ENCODE peak calls at places on chromosomes 3 and 15, in six cellular contexts. One of them, this sample, is unnamed.

GRCh38 chr3:109685084-109686079 is 348.0 kb upstream of the DPPA4 start:
- DNase-seq in fibroblast of mammary gland: peak
- DNase-seq in gastrocnemius medialis: peak
- DNase-seq in heart right ventricle: peak
- DNase-seq in colonic mucosa: peak
- DNase-seq in fibroblast of the aortic adventitia: peak
- DNase-seq in this sample: peak

GRCh38 chr15:62847900-62848489 is 194.6 kb upstream of the TPM1 start:
- DNase-seq in fibroblast of mammary gland: peak
- DNase-seq in gastrocnemius medialis: peak
- DNase-seq in heart right ventricle: peak
- DNase-seq in colonic mucosa: peak
- DNase-seq in fibroblast of the aortic adventitia: peak
- DNase-seq in this sample: peak

GRCh38 chr15:74610302-74610951 is 5.2 kb upstream of the CLK3 start:
- DNase-seq in fibroblast of mammary gland: no peak
- DNase-seq in gastrocnemius medialis: no peak
- DNase-seq in heart right ventricle: peak
- DNase-seq in colonic mucosa: no peak
- DNase-seq in fibroblast of the aortic adventitia: no peak
- DNase-seq in this sample: no peak

GRCh38 chr15:89745131-89745530 is 5.9 kb downstream of the MESP1 start:
- DNase-seq in fibroblast of mammary gland: no peak
- DNase-seq in gastrocnemius medialis: no peak
- DNase-seq in heart right ventricle: no peak
- DNase-seq in colonic mucosa: no peak
- DNase-seq in fibroblast of the aortic adventitia: no peak
- DNase-seq in this sample: no peak

GRCh38 chr3:32685604-32686185 is 707 bp downstream of the CNOT10 start:
- DNase-seq in fibroblast of mammary gland: peak
- DNase-seq in gastrocnemius medialis: no peak
- DNase-seq in heart right ventricle: no peak
- DNase-seq in colonic mucosa: no peak
- DNase-seq in fibroblast of the aortic adventitia: peak
- DNase-seq in this sample: peak

GRCh38 chr3:63228677-63229076 is 49.4 kb upstream of the SYNPR start:
- DNase-seq in fibroblast of mammary gland: peak
- DNase-seq in gastrocnemius medialis: no peak
- DNase-seq in heart right ventricle: no peak
- DNase-seq in colonic mucosa: peak
- DNase-seq in fibroblast of the aortic adventitia: peak
- DNase-seq in this sample: peak

GRCh38 chr3:32703491-32703968 is 18.5 kb downstream of the CNOT10 start:
- DNase-seq in fibroblast of mammary gland: no peak
- DNase-seq in gastrocnemius medialis: no peak
- DNase-seq in heart right ventricle: no peak
- DNase-seq in colonic mucosa: no peak
- DNase-seq in fibroblast of the aortic adventitia: peak
- DNase-seq in this sample: no peak

GRCh38 chr15:67779160-67780111 is 45.9 kb upstream of the SKOR1 start:
- DNase-seq in fibroblast of mammary gland: no peak
- DNase-seq in gastrocnemius medialis: no peak
- DNase-seq in heart right ventricle: no peak
- DNase-seq in colonic mucosa: no peak
- DNase-seq in fibroblast of the aortic adventitia: no peak
- DNase-seq in this sample: no peak

GRCh38 chr3:2923390-2923789 is 186.8 kb downstream of the IL5RA start:
- DNase-seq in fibroblast of mammary gland: no peak
- DNase-seq in gastrocnemius medialis: no peak
- DNase-seq in heart right ventricle: no peak
- DNase-seq in colonic mucosa: no peak
- DNase-seq in fibroblast of the aortic adventitia: no peak
- DNase-seq in this sample: peak

GRCh38 chr3:38542401-38543298 is 46.5 kb downstream of the EXOG start:
- DNase-seq in fibroblast of mammary gland: no peak
- DNase-seq in gastrocnemius medialis: peak
- DNase-seq in heart right ventricle: no peak
- DNase-seq in colonic mucosa: no peak
- DNase-seq in fibroblast of the aortic adventitia: no peak
- DNase-seq in this sample: no peak

GRCh38 chr3:14358426-14359211 is 43.8 kb upstream of the SLC6A6 start:
- DNase-seq in fibroblast of mammary gland: peak
- DNase-seq in gastrocnemius medialis: no peak
- DNase-seq in heart right ventricle: peak
- DNase-seq in colonic mucosa: peak
- DNase-seq in fibroblast of the aortic adventitia: peak
- DNase-seq in this sample: no peak

GRCh38 chr15:35282965-35283496 is 197.9 kb upstream of the NANOGP8 start:
- DNase-seq in fibroblast of mammary gland: no peak
- DNase-seq in gastrocnemius medialis: no peak
- DNase-seq in heart right ventricle: no peak
- DNase-seq in colonic mucosa: no peak
- DNase-seq in fibroblast of the aortic adventitia: no peak
- DNase-seq in this sample: no peak

GRCh38 chr3:55750525-55750924 is 263.4 kb upstream of the WNT5A start:
- DNase-seq in fibroblast of mammary gland: peak
- DNase-seq in gastrocnemius medialis: no peak
- DNase-seq in heart right ventricle: no peak
- DNase-seq in colonic mucosa: peak
- DNase-seq in fibroblast of the aortic adventitia: no peak
- DNase-seq in this sample: peak

GRCh38 chr3:45814322-45814721 is 18.0 kb upstream of the SLC6A20 start:
- DNase-seq in fibroblast of mammary gland: no peak
- DNase-seq in gastrocnemius medialis: no peak
- DNase-seq in heart right ventricle: no peak
- DNase-seq in colonic mucosa: no peak
- DNase-seq in fibroblast of the aortic adventitia: no peak
- DNase-seq in this sample: no peak

GRCh38 chr3:105385868-105386508 is 19.3 kb downstream of the ALCAM start:
- DNase-seq in fibroblast of mammary gland: no peak
- DNase-seq in gastrocnemius medialis: no peak
- DNase-seq in heart right ventricle: no peak
- DNase-seq in colonic mucosa: no peak
- DNase-seq in fibroblast of the aortic adventitia: peak
- DNase-seq in this sample: no peak

GRCh38 chr15:66865622-66866611 is 163.9 kb downstream of the SMAD6 start:
- DNase-seq in fibroblast of mammary gland: no peak
- DNase-seq in gastrocnemius medialis: no peak
- DNase-seq in heart right ventricle: no peak
- DNase-seq in colonic mucosa: peak
- DNase-seq in fibroblast of the aortic adventitia: no peak
- DNase-seq in this sample: no peak

GRCh38 chr3:33642806-33643205 is 75.2 kb downstream of the CLASP2 start:
- DNase-seq in fibroblast of mammary gland: no peak
- DNase-seq in gastrocnemius medialis: no peak
- DNase-seq in heart right ventricle: no peak
- DNase-seq in colonic mucosa: no peak
- DNase-seq in fibroblast of the aortic adventitia: no peak
- DNase-seq in this sample: no peak

GRCh38 chr15:38325290-38325990 is 72.8 kb downstream of the SPRED1 start:
- DNase-seq in fibroblast of mammary gland: no peak
- DNase-seq in gastrocnemius medialis: no peak
- DNase-seq in heart right ventricle: no peak
- DNase-seq in colonic mucosa: no peak
- DNase-seq in fibroblast of the aortic adventitia: peak
- DNase-seq in this sample: peak

GRCh38 chr3:4718179-4718736 is 225.1 kb downstream of the ITPR1 start:
- DNase-seq in fibroblast of mammary gland: no peak
- DNase-seq in gastrocnemius medialis: no peak
- DNase-seq in heart right ventricle: no peak
- DNase-seq in colonic mucosa: no peak
- DNase-seq in fibroblast of the aortic adventitia: no peak
- DNase-seq in this sample: no peak

GRCh38 chr3:12708584-12709192 is 44.8 kb upstream of the RAF1 start:
- DNase-seq in fibroblast of mammary gland: peak
- DNase-seq in gastrocnemius medialis: peak
- DNase-seq in heart right ventricle: peak
- DNase-seq in colonic mucosa: no peak
- DNase-seq in fibroblast of the aortic adventitia: peak
- DNase-seq in this sample: peak

GRCh38 chr3:105606052-105606451 is 239.3 kb downstream of the ALCAM start:
- DNase-seq in fibroblast of mammary gland: peak
- DNase-seq in gastrocnemius medialis: no peak
- DNase-seq in heart right ventricle: no peak
- DNase-seq in colonic mucosa: no peak
- DNase-seq in fibroblast of the aortic adventitia: peak
- DNase-seq in this sample: peak

GRCh38 chr3:14278799-14279705 is 100.4 kb downstream of the LSM3 start:
- DNase-seq in fibroblast of mammary gland: no peak
- DNase-seq in gastrocnemius medialis: no peak
- DNase-seq in heart right ventricle: no peak
- DNase-seq in colonic mucosa: no peak
- DNase-seq in fibroblast of the aortic adventitia: peak
- DNase-seq in this sample: no peak

GRCh38 chr3:66133050-66133757 is 87.6 kb upstream of the SLC25A26 start:
- DNase-seq in fibroblast of mammary gland: peak
- DNase-seq in gastrocnemius medialis: no peak
- DNase-seq in heart right ventricle: no peak
- DNase-seq in colonic mucosa: no peak
- DNase-seq in fibroblast of the aortic adventitia: peak
- DNase-seq in this sample: peak

GRCh38 chr3:45124379-45124778 is 21.8 kb downstream of the CDCP1 start:
- DNase-seq in fibroblast of mammary gland: peak
- DNase-seq in gastrocnemius medialis: peak
- DNase-seq in heart right ventricle: no peak
- DNase-seq in colonic mucosa: no peak
- DNase-seq in fibroblast of the aortic adventitia: peak
- DNase-seq in this sample: peak

GRCh38 chr15:41825572-41826535 is 2.0 kb upstream of the JMJD7 start:
- DNase-seq in fibroblast of mammary gland: no peak
- DNase-seq in gastrocnemius medialis: no peak
- DNase-seq in heart right ventricle: no peak
- DNase-seq in colonic mucosa: no peak
- DNase-seq in fibroblast of the aortic adventitia: no peak
- DNase-seq in this sample: peak

GRCh38 chr3:104906001-104906639 is 460.6 kb upstream of the ALCAM start:
- DNase-seq in fibroblast of mammary gland: no peak
- DNase-seq in gastrocnemius medialis: no peak
- DNase-seq in heart right ventricle: peak
- DNase-seq in colonic mucosa: no peak
- DNase-seq in fibroblast of the aortic adventitia: no peak
- DNase-seq in this sample: no peak

DNA sequence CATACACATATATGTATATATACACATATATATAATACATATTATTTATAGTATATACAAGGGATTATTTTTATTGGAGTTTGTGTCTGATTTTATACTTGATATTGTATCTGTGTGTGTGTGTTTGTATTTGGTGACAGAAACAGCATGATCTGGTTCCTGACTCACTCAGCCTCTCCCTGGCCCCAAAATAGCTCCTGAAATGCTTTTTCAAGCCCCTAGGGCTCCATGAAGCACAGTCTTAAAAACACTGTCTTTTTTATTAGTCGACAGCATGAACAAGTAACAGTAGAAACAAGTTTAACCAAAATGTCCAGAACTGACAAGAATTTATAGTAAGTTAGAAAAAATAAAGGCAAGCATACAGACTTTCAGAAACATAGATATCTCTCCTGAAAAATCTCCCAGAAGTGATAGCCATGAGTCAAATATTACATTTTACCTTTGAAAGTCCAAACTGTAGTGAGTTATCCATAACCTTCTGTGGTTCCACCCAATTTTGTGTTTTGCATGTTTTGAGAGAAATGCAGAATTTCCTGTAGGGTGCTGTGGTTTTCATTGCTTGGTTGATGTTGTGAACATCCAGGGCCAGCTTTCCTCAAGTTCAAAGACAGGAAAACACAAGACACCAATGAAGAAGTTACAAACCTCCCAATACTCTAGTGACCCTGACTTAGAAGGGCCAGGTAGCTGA is 98.5 kb upstream of the CCDC80 start:
- DNase-seq in fibroblast of mammary gland: peak
- DNase-seq in gastrocnemius medialis: no peak
- DNase-seq in heart right ventricle: no peak
- DNase-seq in colonic mucosa: no peak
- DNase-seq in fibroblast of the aortic adventitia: peak
- DNase-seq in this sample: peak
- H3K4me3 ChIP-seq in fibroblast of mammary gland: no peak
- H3K4me3 ChIP-seq in gastrocnemius medialis: no peak
- H3K4me3 ChIP-seq in heart right ventricle: no peak
- H3K4me3 ChIP-seq in colonic mucosa: no peak
- H3K4me3 ChIP-seq in fibroblast of the aortic adventitia: no peak
- H3K4me3 ChIP-seq in this sample: no peak

DNA sequence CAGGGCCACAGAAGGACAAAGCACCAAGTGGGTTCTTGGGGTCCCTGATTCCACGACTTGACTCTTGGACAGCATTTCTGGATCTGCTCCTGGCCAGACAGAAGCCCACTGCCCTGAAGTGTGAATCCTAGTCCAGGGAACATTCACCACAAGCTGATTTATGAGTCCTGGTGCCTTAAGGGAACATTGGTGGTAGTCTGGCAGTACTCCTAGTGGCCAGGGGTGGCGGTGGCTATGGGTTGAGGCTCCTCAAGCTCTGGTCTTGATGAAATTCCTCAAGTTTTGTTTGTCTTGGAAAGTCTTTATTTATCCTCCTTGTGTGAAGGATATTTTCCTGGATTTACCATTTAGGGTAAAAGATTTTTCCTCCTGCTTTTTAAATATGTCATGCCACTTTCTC is 307.5 kb downstream of the PYDC2 start:
- DNase-seq in fibroblast of mammary gland: no peak
- DNase-seq in gastrocnemius medialis: no peak
- DNase-seq in heart right ventricle: no peak
- DNase-seq in colonic mucosa: no peak
- DNase-seq in fibroblast of the aortic adventitia: no peak
- DNase-seq in this sample: no peak
- TF ChIP-seq CTCF in fibroblast of mammary gland: peak
- TF ChIP-seq CTCF in gastrocnemius medialis: no peak
- TF ChIP-seq CTCF in heart right ventricle: no peak
- TF ChIP-seq CTCF in colonic mucosa: no peak
- TF ChIP-seq CTCF in fibroblast of the aortic adventitia: no peak
- TF ChIP-seq CTCF in this sample: no peak

GRCh38 chr15:70854669-70854976 is 666 bp upstream of the LARP6 start:
- DNase-seq in fibroblast of mammary gland: peak
- DNase-seq in gastrocnemius medialis: no peak
- DNase-seq in heart right ventricle: no peak
- DNase-seq in colonic mucosa: no peak
- DNase-seq in fibroblast of the aortic adventitia: peak
- DNase-seq in this sample: peak

GRCh38 chr15:70851889-70852288 is 2.1 kb downstream of the LARP6 start:
- DNase-seq in fibroblast of mammary gland: no peak
- DNase-seq in gastrocnemius medialis: no peak
- DNase-seq in heart right ventricle: no peak
- DNase-seq in colonic mucosa: no peak
- DNase-seq in fibroblast of the aortic adventitia: no peak
- DNase-seq in this sample: no peak

GRCh38 chr15:70852501-70853269 is 1.3 kb downstream of the LARP6 start:
- DNase-seq in fibroblast of mammary gland: peak
- DNase-seq in gastrocnemius medialis: no peak
- DNase-seq in heart right ventricle: no peak
- DNase-seq in colonic mucosa: no peak
- DNase-seq in fibroblast of the aortic adventitia: peak
- DNase-seq in this sample: peak

GRCh38 chr15:70853855-70854668 is at the start of gene LARP6:
- DNase-seq in fibroblast of mammary gland: no peak
- DNase-seq in gastrocnemius medialis: peak
- DNase-seq in heart right ventricle: peak
- DNase-seq in colonic mucosa: no peak
- DNase-seq in fibroblast of the aortic adventitia: peak
- DNase-seq in this sample: no peak

GRCh38 chr15:70853270-70853854 is 595 bp downstream of the LARP6 start:
- DNase-seq in fibroblast of mammary gland: peak
- DNase-seq in gastrocnemius medialis: no peak
- DNase-seq in heart right ventricle: peak
- DNase-seq in colonic mucosa: no peak
- DNase-seq in fibroblast of the aortic adventitia: peak
- DNase-seq in this sample: peak
- H3K4me3 ChIP-seq in fibroblast of mammary gland: peak
- H3K4me3 ChIP-seq in gastrocnemius medialis: peak
- H3K4me3 ChIP-seq in heart right ventricle: peak
- H3K4me3 ChIP-seq in colonic mucosa: peak
- H3K4me3 ChIP-seq in fibroblast of the aortic adventitia: peak
- H3K4me3 ChIP-seq in this sample: peak

GRCh38 chr3:183178833-183179549 is 16.5 kb upstream of the LAMP3 start:
- DNase-seq in fibroblast of mammary gland: peak
- DNase-seq in gastrocnemius medialis: no peak
- DNase-seq in heart right ventricle: peak
- DNase-seq in colonic mucosa: peak
- DNase-seq in fibroblast of the aortic adventitia: peak
- DNase-seq in this sample: peak
- TF ChIP-seq CTCF in fibroblast of mammary gland: no peak
- TF ChIP-seq CTCF in gastrocnemius medialis: no peak
- TF ChIP-seq CTCF in heart right ventricle: peak
- TF ChIP-seq CTCF in colonic mucosa: no peak
- TF ChIP-seq CTCF in fibroblast of the aortic adventitia: no peak
- TF ChIP-seq CTCF in this sample: peak